ENCODE peak calls at places on chromosomes 7 and 10, in four cellular contexts. N is CD8-positive, alpha-beta T cell; Y is substantia nigra; C is IMR-90. L is an unnamed sample.

GRCh38 chr10:24952146-24952700 is at the start of gene PRTFDC1:
- DNase-seq in N (peak; percentile 71), Y (no peak), C (no peak), L (peak; percentile 10)

GRCh38 chr7:102004229-102004628 is 186.8 kb downstream of the CUX1 start:
- DNase-seq in Y (no peak), C (peak; percentile 19), N (no peak), L (no peak)

GRCh38 chr7:46006723-46007122 is 85.7 kb upstream of the IGFBP3 start:
- DNase-seq in N (no peak), C (no peak), Y (no peak), L (no peak)

GRCh38 chr10:27240891-27241639 is 468 bp upstream of the ACBD5 start:
- DNase-seq in N (peak; percentile 64), C (no peak), Y (no peak), L (no peak)

GRCh38 chr7:151008143-151008510 is 16.2 kb downstream of the ATG9B start:
- DNase-seq in Y (no peak), N (peak; percentile 63), C (no peak), L (no peak)

GRCh38 chr10:25627606-25628005 is 306.4 kb upstream of the MYO3A start:
- DNase-seq in C (no peak), N (no peak), Y (no peak), L (no peak)

GRCh38 chr7:106102387-106102966 is 9.6 kb downstream of the SYPL1 start:
- DNase-seq in N (no peak), C (no peak), Y (no peak), L (no peak)

GRCh38 chr10:5913736-5914135 is 23.7 kb downstream of the FBH1 start:
- DNase-seq in C (peak; percentile 58), N (no peak), Y (no peak), L (no peak)

GRCh38 chr7:124701955-124702354 is 63.6 kb downstream of the GPR37 start:
- DNase-seq in Y (no peak), C (peak; percentile 25), N (no peak), L (no peak)

GRCh38 chr7:80357530-80357929 is 154.3 kb downstream of the GNAT3 start:
- DNase-seq in N (no peak), Y (no peak), C (peak; percentile 61), L (no peak)

GRCh38 chr7:105682331-105683070 is 101.2 kb upstream of the EFCAB10 start:
- DNase-seq in N (no peak), Y (no peak), C (no peak), L (no peak)

GRCh38 chr7:24216576-24217116 is 67.3 kb upstream of the NPY start:
- DNase-seq in C (peak; percentile 13), Y (no peak), N (no peak), L (no peak)

GRCh38 chr7:133253522-133253882 is 624 bp downstream of the EXOC4 start:
- DNase-seq in Y (no peak), N (no peak), C (peak; percentile 10), L (no peak)

GRCh38 chr10:125531470-125531869 is 151.5 kb downstream of the TEX36 start:
- DNase-seq in Y (no peak), N (no peak), C (no peak), L (no peak)

GRCh38 chr7:127650842-127651555 is 995 bp upstream of the SND1 start:
- DNase-seq in Y (no peak), N (no peak), C (peak; percentile 39), L (peak; percentile 1)

GRCh38 chr10:17022399-17022798 is 107.2 kb downstream of the CUBN start:
- DNase-seq in N (no peak), C (no peak), Y (no peak), L (no peak)

GRCh38 chr10:97001183-97001991 is 169.3 kb downstream of the LCOR start:
- DNase-seq in C (no peak), Y (no peak), N (no peak), L (no peak)

GRCh38 chr7:15130666-15131541 is 228.4 kb upstream of the DGKB start:
- DNase-seq in C (peak; percentile 58), Y (no peak), N (no peak), L (no peak)

GRCh38 chr7:22666732-22667131 is 60.3 kb upstream of the IL6 start:
- DNase-seq in C (peak; percentile 72), N (no peak), Y (no peak), L (no peak)

GRCh38 chr7:52273685-52274610 is 761.5 kb upstream of the POM121L12 start:
- DNase-seq in Y (no peak), C (no peak), N (no peak), L (no peak)

GRCh38 chr10:44811072-44811471 is 100.1 kb upstream of the TMEM72 start:
- DNase-seq in N (no peak), Y (no peak), C (peak; percentile 43), L (no peak)

GRCh38 chr7:66055321-66055956 is 20.2 kb upstream of the ASL start:
- DNase-seq in N (no peak), Y (no peak), C (peak; percentile 73), L (no peak)

GRCh38 chr7:111729483-111729882 is 167.2 kb upstream of the IMMP2L start:
- DNase-seq in Y (no peak), C (no peak), N (no peak), L (no peak)

GRCh38 chr10:81546243-81546642 is 328.8 kb upstream of the NRG3 start:
- DNase-seq in N (no peak), C (no peak), Y (no peak), L (no peak)

GRCh38 chr10:97250952-97251351 is 41.5 kb downstream of the ARHGAP19 start:
- DNase-seq in N (no peak), Y (no peak), C (no peak), L (no peak)

GRCh38 chr7:150420987-150421674 is 29.3 kb upstream of the GIMAP8 start:
- DNase-seq in C (peak; percentile 58), N (peak; percentile 93), Y (peak; percentile 56), L (peak; percentile 83)

GRCh38 chr7:27160546-27161213 is 4.2 kb upstream of the HOXA7 start:
- DNase-seq in C (peak; percentile 77), Y (peak; percentile 46), N (peak; percentile 93), L (peak; percentile 72)

GRCh38 chr7:156327474-156327873 is 313.1 kb upstream of the RNF32 start:
- DNase-seq in Y (no peak), C (no peak), N (no peak), L (no peak)

GRCh38 chr7:133497061-133497460 is 244.2 kb downstream of the EXOC4 start:
- DNase-seq in C (no peak), N (no peak), Y (no peak), L (no peak)

GRCh38 chr10:125035588-125036298 is 93.8 kb downstream of the ZRANB1 start:
- DNase-seq in N (no peak), Y (no peak), C (no peak), L (no peak)

GRCh38 chr10:121900443-121901174 is 27.2 kb downstream of the ATE1 start:
- DNase-seq in Y (no peak), C (peak; percentile 71), N (no peak), L (no peak)

GRCh38 chr10:101843032-101843991 is at the start of gene KCNIP2:
- DNase-seq in Y (no peak), N (peak; percentile 59), C (no peak), L (peak; percentile 49)

GRCh38 chr7:91286432-91286831 is 22.2 kb downstream of the FZD1 start:
- DNase-seq in N (no peak), Y (no peak), C (no peak), L (no peak)

GRCh38 chr7:151539055-151539714 is 19.5 kb upstream of the RHEB start:
- DNase-seq in C (peak; percentile 16), Y (peak; percentile 38), N (no peak), L (no peak)

DNA sequence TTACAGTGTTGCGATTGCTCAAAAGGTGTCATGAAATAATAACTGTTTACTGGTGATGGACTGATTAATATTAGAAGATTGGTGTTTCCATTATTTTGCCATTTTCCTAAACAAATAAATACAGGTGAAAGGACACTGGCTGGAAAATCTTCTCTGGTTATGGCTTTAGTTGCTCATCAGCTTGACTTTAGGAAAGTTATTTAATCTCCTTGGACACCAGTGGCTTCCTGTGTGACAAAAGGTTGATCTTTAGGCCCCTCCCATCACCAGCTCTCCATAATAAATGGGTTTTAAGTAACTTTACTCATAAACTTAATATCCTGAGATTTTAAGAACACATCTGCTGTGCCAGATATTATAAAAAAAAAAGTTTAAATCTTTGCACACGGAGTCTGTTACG is 737 bp downstream of the CABCOCO1 start:
- DNase-seq in Y (no peak), C (no peak), N (no peak), L (no peak)
- H3K27ac ChIP-seq in Y (no peak overlapping the region), C (no peak overlapping the region), N (no peak overlapping the region), L (no peak overlapping the region)

DNA sequence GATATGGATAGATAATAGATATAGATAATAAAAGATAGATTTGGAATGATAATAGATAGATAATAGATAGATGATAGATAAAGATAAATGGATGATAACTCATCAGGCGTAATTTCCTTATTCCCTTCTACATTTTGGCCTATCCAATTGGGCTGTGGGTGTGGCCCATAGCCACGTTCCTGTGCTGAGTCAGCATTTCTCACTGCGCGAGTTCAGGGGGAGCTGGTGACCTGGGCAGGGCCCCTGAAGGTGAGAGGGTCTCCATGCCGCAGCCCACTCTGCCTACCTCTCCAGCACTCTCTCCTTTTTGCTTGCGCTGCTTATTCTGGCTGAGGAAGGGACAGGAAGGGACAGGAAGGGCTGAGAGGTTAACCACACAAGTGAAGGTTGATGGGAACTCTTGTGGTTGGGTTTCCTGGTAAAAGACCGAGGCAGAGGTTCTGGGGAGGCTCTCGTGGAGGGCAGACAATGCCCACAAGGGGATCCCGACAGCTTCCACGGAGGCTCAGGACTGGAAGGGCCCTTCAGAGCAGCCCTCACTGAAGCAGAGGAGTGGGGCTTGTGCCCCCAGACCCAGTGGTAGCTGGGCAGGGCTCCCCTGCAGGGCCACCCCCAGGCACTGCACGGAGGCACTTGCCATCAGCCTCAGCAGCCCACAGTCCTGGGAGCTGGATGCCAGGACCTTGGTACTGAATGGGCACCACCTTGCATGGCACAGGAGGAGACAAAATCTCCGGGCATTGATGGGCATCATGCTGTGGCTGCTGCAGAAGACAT is 247.3 kb upstream of the PITRM1 start:
- DNase-seq in Y (no peak), C (no peak), N (peak; percentile 45), L (no peak)
- H3K27ac ChIP-seq in Y (no peak overlapping the region), C (no peak overlapping the region), N (no peak overlapping the region), L (no peak overlapping the region)

GRCh38 chr10:110415809-110416208 is 81.9 kb upstream of the DUSP5 start:
- DNase-seq in C (no peak), Y (no peak), N (no peak), L (no peak)

GRCh38 chr10:110413903-110414562 is 83.7 kb upstream of the DUSP5 start:
- DNase-seq in Y (no peak), N (no peak), C (no peak), L (no peak)

GRCh38 chr10:110416776-110417732 is 80.7 kb upstream of the DUSP5 start:
- DNase-seq in Y (no peak), C (no peak), N (no peak), L (no peak)

GRCh38 chr10:110413049-110413783 is 84.5 kb upstream of the DUSP5 start:
- DNase-seq in C (no peak), Y (no peak), N (no peak), L (no peak)

GRCh38 chr10:110414563-110415309 is 83.0 kb upstream of the DUSP5 start:
- DNase-seq in Y (no peak), N (peak; percentile 87), C (no peak), L (peak; percentile 87)
- H3K27ac ChIP-seq in Y (no peak overlapping the region), N (no peak overlapping the region), C (no peak overlapping the region), L (no peak overlapping the region)

DNA sequence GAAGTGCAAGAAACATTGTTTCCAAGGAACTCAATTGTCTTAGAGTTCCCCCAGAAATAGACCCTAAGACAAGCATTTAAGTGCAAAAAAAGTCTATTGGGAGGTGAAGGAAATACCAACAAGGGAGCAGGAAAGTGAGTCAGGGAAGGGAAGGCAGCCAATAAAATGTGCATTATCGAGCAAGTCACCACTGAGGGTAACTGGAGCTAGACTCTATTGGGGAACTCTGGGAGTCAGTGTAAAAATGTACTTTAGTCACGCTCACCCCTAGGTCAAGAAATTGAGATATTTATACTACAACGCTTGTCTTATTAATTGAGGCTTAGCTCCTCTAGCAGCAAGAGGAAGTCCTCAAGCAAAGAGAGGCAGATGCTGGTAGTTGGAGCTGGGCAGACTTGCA is 137.7 kb downstream of the RTKN2 start:
- DNase-seq in Y (no peak), C (peak; percentile 98), N (no peak), L (no peak)
- H3K27ac ChIP-seq in Y (no peak overlapping the region), C (peak overlapping the region; percentile 99), N (no peak overlapping the region), L (no peak overlapping the region)

L was measured in CD4-positive, alpha-beta T cell.